ENCODE peak calls at places on chromosomes 16 and 17, in eight cellular contexts. A is ELF-1; O is amniotic stem cell; G is stimulated activated CD4-positive, alpha-beta T cell treated with anti-CD3 and anti-CD28 coated beads, Interleukin-2, amount 100 ng/mL, for 48 hours; D is HT1080; I is PC-9; W is GM18507; N is choroid plexus epithelial cell. V is an unnamed sample.

GRCh38 chr16:89711601-89712475 is 8.9 kb downstream of the VPS9D1 start:
- DNase-seq in D (no peak), N (peak), O (no peak), A (peak), I (peak), G (peak), W (peak), V (peak)

GRCh38 chr16:84465154-84465553 is 39.3 kb downstream of the MEAK7 start:
- DNase-seq in G (no peak), D (no peak), N (no peak), I (no peak), A (no peak), W (no peak), O (no peak), V (no peak)

GRCh38 chr17:71379512-71379911 is 741.3 kb upstream of the SOX9 start:
- DNase-seq in D (no peak), A (no peak), N (no peak), G (no peak), O (no peak), I (no peak), W (no peak), V (no peak)

GRCh38 chr17:348692-349425 is 3.7 kb downstream of the RPH3AL start:
- DNase-seq in A (no peak), I (no peak), W (no peak), D (no peak), O (no peak), N (peak), G (no peak), V (no peak)

GRCh38 chr16:67398546-67399217 is 5.4 kb upstream of the TPPP3 start:
- DNase-seq in D (no peak), N (no peak), O (no peak), A (no peak), G (no peak), I (no peak), W (no peak), V (no peak)

GRCh38 chr17:1577657-1578428 is 15.3 kb upstream of the PITPNA start:
- DNase-seq in W (no peak), D (no peak), G (no peak), I (no peak), N (no peak), O (no peak), A (peak), V (no peak)

GRCh38 chr16:66515543-66516171 is 34.3 kb downstream of the TK2 start:
- DNase-seq in A (peak), D (peak), O (no peak), N (peak), W (no peak), G (no peak), I (no peak), V (peak)

GRCh38 chr17:17883801-17884200 is 47.0 kb upstream of the SREBF1 start:
- DNase-seq in N (no peak), A (no peak), O (no peak), D (no peak), G (no peak), I (no peak), W (no peak), V (no peak)

GRCh38 chr17:28901866-28902818 is 737 bp downstream of the DHRS13 start:
- DNase-seq in O (no peak), D (peak), A (peak), G (peak), I (no peak), W (no peak), N (no peak), V (no peak)

GRCh38 chr16:50066482-50067289 is 916 bp downstream of the HEATR3 start:
- DNase-seq in I (no peak), A (no peak), N (no peak), D (no peak), O (no peak), G (peak), W (no peak), V (no peak)

GRCh38 chr16:47916266-47916665 is 239.5 kb downstream of the ABCC12 start:
- DNase-seq in W (no peak), O (no peak), N (peak), G (no peak), A (no peak), I (no peak), D (no peak), V (no peak)

GRCh38 chr16:68081796-68082567 is 3.2 kb upstream of the NFATC3 start:
- DNase-seq in A (no peak), I (no peak), D (no peak), N (no peak), O (no peak), W (no peak), G (no peak), V (no peak)

GRCh38 chr16:68257906-68258800 is 6.2 kb upstream of the SLC7A6 start:
- DNase-seq in I (peak), G (no peak), D (peak), W (no peak), N (peak), A (peak), O (no peak), V (peak)

GRCh38 chr16:52498640-52499039 is 48.3 kb downstream of the TOX3 start:
- DNase-seq in A (no peak), I (no peak), G (no peak), D (no peak), O (no peak), W (no peak), N (no peak), V (no peak)

GRCh38 chr17:38601539-38602351 is 4.0 kb downstream of the SRCIN1 start:
- DNase-seq in N (no peak), I (no peak), W (no peak), D (no peak), O (no peak), G (no peak), A (peak), V (no peak)

GRCh38 chr16:19219836-19220235 is 51.8 kb downstream of the SYT17 start:
- DNase-seq in G (no peak), D (no peak), A (no peak), O (no peak), I (no peak), W (no peak), N (no peak), V (no peak)

GRCh38 chr17:57859601-57860413 is 10.0 kb upstream of the MRPS23 start:
- DNase-seq in W (no peak), I (no peak), G (no peak), A (no peak), O (no peak), N (no peak), D (no peak), V (no peak)

GRCh38 chr16:86998196-86999001 is 318.8 kb downstream of the C16orf95 start:
- DNase-seq in A (no peak), I (no peak), D (no peak), G (no peak), O (no peak), N (no peak), W (no peak), V (no peak)

GRCh38 chr16:85029981-85030381 is 2.4 kb downstream of the KIAA0513 start:
- DNase-seq in G (no peak), I (peak), A (no peak), D (no peak), N (no peak), W (no peak), O (no peak), V (no peak)

GRCh38 chr17:64174686-64175456 is 44.9 kb upstream of the ERN1 start:
- DNase-seq in G (no peak), D (peak), W (no peak), N (peak), A (no peak), I (no peak), O (no peak), V (peak)

GRCh38 chr17:41812176-41813038 is at the start of gene FKBP10:
- DNase-seq in O (peak), A (peak), I (peak), N (peak), G (no peak), D (peak), W (no peak), V (peak)

GRCh38 chr16:2752850-2753522 is 548 bp downstream of the SRRM2 start:
- DNase-seq in I (peak), O (peak), W (peak), D (no peak), G (peak), N (peak), A (peak), V (peak)

GRCh38 chr17:78029697-78030096 is 71.2 kb downstream of the TNRC6C start:
- DNase-seq in W (no peak), O (no peak), N (no peak), A (no peak), D (no peak), I (no peak), G (no peak), V (no peak)

GRCh38 chr16:84421081-84421937 is 53.0 kb downstream of the ATP2C2 start:
- DNase-seq in O (no peak), D (no peak), W (no peak), A (no peak), I (no peak), N (no peak), G (no peak), V (no peak)

GRCh38 chr16:10552281-10552680 is 28.1 kb downstream of the EMP2 start:
- DNase-seq in W (no peak), D (no peak), A (no peak), N (no peak), I (no peak), G (no peak), O (no peak), V (no peak)

GRCh38 chr17:82965371-82965770 is 114.0 kb upstream of the METRNL start:
- DNase-seq in N (no peak), G (no peak), O (no peak), A (no peak), W (no peak), I (no peak), D (no peak), V (no peak)

GRCh38 chr17:76556759-76557367 is 17.0 kb downstream of the PRCD start:
- DNase-seq in G (no peak), W (no peak), N (peak), I (no peak), O (no peak), A (no peak), D (peak), V (no peak)

GRCh38 chr16:35788381-35788780 is 2329.0 kb downstream of the TP53TG3F start:
- DNase-seq in W (no peak), I (no peak), G (no peak), O (no peak), N (no peak), D (no peak), A (no peak), V (no peak)

GRCh38 chr17:35406568-35406967 is 25.7 kb downstream of the SLFN12 start:
- DNase-seq in N (no peak), D (no peak), I (no peak), A (no peak), G (no peak), W (no peak), O (no peak), V (no peak)

GRCh38 chr16:79838860-79839259 is 238.3 kb upstream of the MAF start:
- DNase-seq in I (no peak), O (no peak), W (no peak), N (peak), D (no peak), A (no peak), G (no peak), V (no peak)

GRCh38 chr17:47726796-47727703 is 6.0 kb upstream of the TBX21 start:
- DNase-seq in O (no peak), I (no peak), D (no peak), A (no peak), N (no peak), W (no peak), G (no peak), V (no peak)

GRCh38 chr16:23082161-23082788 is 67.0 kb downstream of the USP31 start:
- DNase-seq in O (no peak), N (no peak), D (no peak), I (no peak), A (no peak), G (no peak), W (no peak), V (no peak)

GRCh38 chr16:88482630-88483391 is 29.7 kb downstream of the ZFPM1 start:
- DNase-seq in I (no peak), N (no peak), D (no peak), W (no peak), O (no peak), G (no peak), A (peak), V (no peak)

GRCh38 chr17:76715462-76715830 is 4.7 kb upstream of the MXRA7 start:
- DNase-seq in A (no peak), G (no peak), I (no peak), N (no peak), D (no peak), W (no peak), O (no peak), V (no peak)

GRCh38 chr17:57924677-57925076 is 30.5 kb downstream of the CUEDC1 start:
- DNase-seq in W (no peak), A (no peak), O (no peak), N (no peak), G (no peak), D (no peak), I (no peak), V (no peak)

GRCh38 chr17:67290994-67291362 is 46.0 kb upstream of the HELZ start:
- DNase-seq in N (no peak), W (no peak), D (no peak), I (no peak), O (no peak), G (no peak), A (no peak), V (no peak)

GRCh38 chr17:41521574-41522261 is 3.0 kb upstream of the KRT15 start:
- DNase-seq in D (peak), A (peak), G (no peak), O (peak), W (no peak), I (peak), N (peak), V (peak)

GRCh38 chr17:8162997-8163977 is 539 bp upstream of the VAMP2 start:
- DNase-seq in N (no peak), D (no peak), A (peak), G (no peak), I (no peak), O (no peak), W (no peak), V (no peak)